ENCODE peak calls at places on chromosomes 6 and 20, in nine cellular contexts. Y, I, R, V, Z, D, L, H and O are unnamed samples.

GRCh38 chr6:1094306-1094705 is 217.6 kb upstream of the FOXQ1 start:
- DNase-seq in V (no peak), H (no peak), I (no peak), Y (no peak), Z (peak), D (no peak), L (no peak), R (no peak), O (no peak)

GRCh38 chr20:59547596-59547995 is 56.7 kb upstream of the PHACTR3 start:
- DNase-seq in V (no peak), D (no peak), Y (no peak), Z (no peak), I (no peak), R (no peak), L (no peak), H (no peak), O (no peak)

GRCh38 chr6:26312501-26313390 is 52.3 kb upstream of the BTN3A2 start:
- DNase-seq in V (peak), D (peak), R (peak), Y (no peak), H (peak), L (peak), Z (peak), I (no peak), O (peak)

GRCh38 chr6:29943053-29943966 is 978 bp downstream of the HLA-A start:
- DNase-seq in I (no peak), H (no peak), L (no peak), R (no peak), D (peak), Z (no peak), V (no peak), Y (no peak), O (no peak)

GRCh38 chr6:100322886-100323285 is 141.8 kb downstream of the SIM1 start:
- DNase-seq in D (no peak), R (no peak), I (no peak), L (no peak), H (no peak), V (no peak), Z (no peak), Y (no peak), O (no peak)

GRCh38 chr6:11085758-11086435 is 7.7 kb upstream of the SMIM13 start:
- DNase-seq in R (no peak), Z (no peak), L (no peak), V (no peak), Y (no peak), I (no peak), H (no peak), D (no peak), O (no peak)

GRCh38 chr6:31972709-31973350 is 892 bp upstream of the DXO start:
- DNase-seq in Z (peak), L (no peak), Y (no peak), R (no peak), H (no peak), I (no peak), D (peak), V (no peak), O (no peak)

GRCh38 chr20:20363449-20364015 is 4.4 kb upstream of the INSM1 start:
- DNase-seq in Z (no peak), R (no peak), Y (no peak), H (no peak), I (no peak), D (no peak), V (no peak), L (no peak), O (no peak)

GRCh38 chr20:51318058-51318960 is 224.2 kb downstream of the NFATC2 start:
- DNase-seq in D (no peak), L (peak), Y (peak), Z (no peak), R (peak), V (peak), H (peak), I (no peak), O (peak)

GRCh38 chr20:57013741-57014140 is 252.7 kb downstream of the BMP7 start:
- DNase-seq in V (no peak), I (no peak), Z (no peak), L (no peak), Y (peak), R (no peak), D (no peak), H (no peak), O (no peak)

GRCh38 chr6:81751388-81752083 is 945 bp downstream of the TENT5A start:
- DNase-seq in R (peak), V (no peak), L (peak), I (no peak), H (no peak), Y (peak), D (peak), Z (no peak), O (no peak)

GRCh38 chr6:109672827-109673226 is 18.2 kb downstream of the AK9 start:
- DNase-seq in Z (no peak), L (no peak), H (no peak), D (no peak), V (no peak), I (no peak), Y (no peak), R (no peak), O (no peak)

GRCh38 chr6:149852180-149852579 is 12.0 kb downstream of the LRP11 start:
- DNase-seq in V (no peak), I (no peak), D (no peak), L (peak), H (no peak), Z (no peak), R (no peak), Y (no peak), O (peak)

GRCh38 chr6:56368484-56368883 is 121.1 kb upstream of the COL21A1 start:
- DNase-seq in I (no peak), L (no peak), V (no peak), R (no peak), Y (no peak), H (no peak), D (no peak), Z (no peak), O (no peak)

GRCh38 chr6:159646731-159647130 is 46.3 kb downstream of the SOD2 start:
- DNase-seq in Z (no peak), Y (no peak), V (no peak), L (no peak), I (no peak), D (no peak), R (no peak), H (no peak), O (no peak)

GRCh38 chr6:12286381-12287132 is 3.6 kb upstream of the EDN1 start:
- DNase-seq in D (no peak), R (no peak), L (no peak), Z (no peak), H (no peak), Y (no peak), V (no peak), I (peak), O (no peak)

GRCh38 chr6:31831350-31832215 is 4.0 kb downstream of the HSPA1B start:
- DNase-seq in I (no peak), D (no peak), R (no peak), V (no peak), L (no peak), Y (no peak), H (no peak), Z (no peak), O (no peak)

GRCh38 chr20:13821876-13822275 is 37.0 kb downstream of the NDUFAF5 start:
- DNase-seq in Z (no peak), Y (no peak), V (no peak), R (no peak), L (no peak), H (no peak), I (peak), D (no peak), O (no peak)

GRCh38 chr6:84685983-84686584 is 78.3 kb downstream of the TBX18 start:
- DNase-seq in R (no peak), V (no peak), I (no peak), Z (no peak), L (no peak), Y (peak), H (no peak), D (no peak), O (peak)

GRCh38 chr6:135334169-135334568 is 153.1 kb downstream of the MYB start:
- DNase-seq in Z (no peak), I (no peak), D (no peak), L (no peak), R (no peak), H (no peak), V (no peak), Y (no peak), O (no peak)

GRCh38 chr6:53287336-53288225 is 61.2 kb downstream of the ELOVL5 start:
- DNase-seq in H (no peak), V (no peak), Y (peak), L (no peak), I (no peak), Z (no peak), R (no peak), D (no peak), O (no peak)

GRCh38 chr20:58417418-58417817 is 28.4 kb downstream of the VAPB start:
- DNase-seq in H (no peak), I (no peak), Z (no peak), L (no peak), V (no peak), D (no peak), Y (no peak), R (no peak), O (no peak)

GRCh38 chr6:28943557-28944411 is 20.0 kb upstream of the TRIM27 start:
- DNase-seq in Y (peak), D (peak), H (peak), Z (peak), L (peak), R (peak), V (peak), I (no peak), O (peak)

GRCh38 chr20:33276303-33277113 is 6.5 kb upstream of the BPIFB1 start:
- DNase-seq in D (no peak), L (no peak), I (no peak), H (no peak), Y (no peak), R (no peak), Z (no peak), V (no peak), O (no peak)

GRCh38 chr6:33684983-33685382 is 26.5 kb downstream of the UQCC2 start:
- DNase-seq in V (no peak), L (no peak), R (no peak), D (no peak), I (no peak), Z (no peak), H (no peak), Y (no peak), O (no peak)

GRCh38 chr20:37430778-37431460 is 85.0 kb downstream of the SRC start:
- DNase-seq in V (no peak), D (no peak), I (no peak), L (no peak), Z (no peak), Y (no peak), H (no peak), R (no peak), O (no peak)

GRCh38 chr6:31385041-31385440 is 18.4 kb upstream of the MICA start:
- DNase-seq in R (no peak), Z (no peak), Y (no peak), H (no peak), I (no peak), L (no peak), D (no peak), V (no peak), O (no peak)

GRCh38 chr6:37731888-37732287 is 34.2 kb upstream of the MDGA1 start:
- DNase-seq in H (peak), Z (no peak), V (no peak), L (no peak), Y (peak), R (no peak), D (no peak), I (no peak), O (peak)